ENCODE peak calls at places on chromosomes 12 and 14, in nine cellular contexts. D is foreskin fibroblast; E is brain microvascular endothelial cell; G is CD8-positive, alpha-beta memory T cell; V is HAP-1; K is mesendoderm; F is lower leg skin; J is thoracic aorta; A is fibroblast of pulmonary artery. Q is an unnamed sample.
A peak's percentile ranks its signal among the peaks of the same experiment; 100 is the strongest.

GRCh38 chr12:112777387-112778025 is 14.0 kb upstream of the RPH3A start:
- DNase-seq in G (no peak), K (no peak), E (no peak), J (no peak), V (no peak), D (no peak), A (no peak), F (no peak), Q (no peak)

GRCh38 chr12:470133-470532 is 10.4 kb downstream of the B4GALNT3 start:
- DNase-seq in K (no peak), A (no peak), V (no peak), F (no peak), G (no peak), E (no peak), D (no peak), J (no peak), Q (no peak)

GRCh38 chr14:74476107-74476506 is 17.0 kb downstream of the NPC2 start:
- DNase-seq in G (no peak), K (no peak), V (no peak), F (no peak), D (no peak), E (no peak), A (no peak), J (no peak), Q (no peak)

GRCh38 chr12:124874188-124874587 is 10.5 kb upstream of the SCARB1 start:
- DNase-seq in J (no peak), F (no peak), D (no peak), E (no peak), A (no peak), K (no peak), G (no peak), V (no peak), Q (no peak)

GRCh38 chr12:117361312-117361670 is at the start of gene NOS1:
- DNase-seq in V (no peak), D (no peak), J (no peak), K (peak; percentile 22), G (no peak), F (no peak), E (no peak), A (no peak), Q (no peak)

GRCh38 chr12:75560167-75560566 is 48.8 kb upstream of the KRR1 start:
- DNase-seq in G (no peak), D (no peak), E (peak; percentile 17), K (peak; percentile 27), A (peak; percentile 82), V (no peak), F (no peak), J (no peak), Q (no peak)

GRCh38 chr12:15863258-15863835 is 18.8 kb upstream of the STRAP start:
- DNase-seq in G (no peak), F (no peak), D (no peak), A (no peak), J (no peak), K (peak; percentile 53), V (peak; percentile 47), E (no peak), Q (no peak)

GRCh38 chr14:61126083-61126962 is 145.3 kb downstream of the SLC38A6 start:
- DNase-seq in D (peak; percentile 49), G (no peak), A (peak; percentile 29), J (no peak), V (no peak), E (no peak), K (no peak), F (no peak), Q (peak; percentile 55)

GRCh38 chr12:42704810-42705401 is 115.4 kb upstream of the PRICKLE1 start:
- DNase-seq in E (no peak), K (peak; percentile 85), A (no peak), G (no peak), F (no peak), V (no peak), J (no peak), D (no peak), Q (no peak)

GRCh38 chr12:22687677-22688076 is 62.7 kb downstream of the ETNK1 start:
- DNase-seq in F (no peak), J (no peak), V (no peak), K (no peak), D (peak; percentile 29), G (no peak), E (peak; percentile 56), A (peak; percentile 74), Q (no peak)

GRCh38 chr14:101174522-101174838 is 271.0 kb upstream of the RTL1 start:
- DNase-seq in J (no peak), F (no peak), E (no peak), A (no peak), G (no peak), D (no peak), K (no peak), V (no peak), Q (no peak)

GRCh38 chr14:76313861-76314260 is 62.1 kb upstream of the ESRRB start:
- DNase-seq in D (no peak), G (no peak), K (no peak), F (no peak), E (no peak), J (no peak), A (no peak), V (no peak), Q (no peak)

DNA sequence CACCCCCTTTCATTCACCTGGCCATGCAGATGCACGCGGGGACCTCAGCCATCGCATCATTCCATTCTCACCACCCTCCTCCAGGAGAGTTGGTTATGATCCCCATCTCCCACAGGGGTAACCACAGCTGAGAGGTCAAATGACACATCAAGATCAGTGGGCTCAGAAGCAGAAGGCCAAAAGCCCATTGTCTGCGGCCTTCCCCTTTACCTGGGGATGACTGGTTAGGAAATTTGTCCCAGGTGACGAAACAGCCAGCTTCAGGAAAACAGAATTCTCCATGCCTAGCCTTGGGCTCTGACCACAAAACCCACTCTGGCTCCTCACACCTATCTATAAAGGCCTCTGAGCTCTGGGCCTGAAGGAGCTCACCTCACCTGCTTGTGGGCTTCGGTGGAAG is 36.1 kb downstream of the ZFP36L1 start:
- DNase-seq in G (no peak), F (no peak), A (no peak), K (no peak), D (no peak), E (no peak), V (no peak), J (no peak), Q (no peak)
- H3K4me3 ChIP-seq in G (no peak overlapping the region), F (no peak overlapping the region), A (no peak overlapping the region), K (no peak overlapping the region), D (no peak overlapping the region), E (no peak overlapping the region), V (no peak overlapping the region), J (no peak overlapping the region), Q (no peak overlapping the region)

DNA sequence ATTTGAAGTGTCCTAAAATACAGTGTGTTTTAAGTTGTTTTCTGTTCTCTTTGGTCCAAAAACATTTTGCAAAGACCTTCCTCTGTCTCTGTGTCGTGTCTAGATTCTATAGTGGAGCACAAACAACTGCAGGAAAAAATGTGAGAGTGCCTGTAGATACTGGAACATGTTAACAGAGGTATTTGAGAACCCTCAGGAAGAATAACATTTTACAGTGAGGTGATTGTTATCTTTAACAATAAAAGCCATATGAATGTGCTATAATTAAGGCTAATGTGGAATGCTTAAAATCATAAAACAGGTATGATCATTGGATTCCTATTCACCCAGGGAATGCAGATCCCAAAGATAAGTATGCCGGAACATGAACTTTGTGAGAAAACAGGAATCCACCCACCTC is 98.0 kb downstream of the SAMD4A start:
- DNase-seq in D (no peak), G (no peak), F (no peak), K (no peak), V (no peak), J (no peak), E (no peak), A (no peak), Q (no peak)
- H3K4me3 ChIP-seq in D (no peak overlapping the region), G (no peak overlapping the region), F (no peak overlapping the region), K (no peak overlapping the region), V (no peak overlapping the region), J (no peak overlapping the region), E (no peak overlapping the region), A (no peak overlapping the region), Q (no peak overlapping the region)

GRCh38 chr14:23120405-23121251 is 1.6 kb upstream of the CEBPE start:
- DNase-seq in E (peak; percentile 81), V (peak; percentile 83), A (peak; percentile 91), F (peak; percentile 90), D (peak; percentile 74), G (peak; percentile 85), J (peak; percentile 66), K (peak; percentile 94), Q (peak; percentile 36)

GRCh38 chr14:23121401-23121800 is 2.3 kb upstream of the CEBPE start:
- DNase-seq in F (no peak), A (peak; percentile 87), G (no peak), V (no peak), E (peak; percentile 47), K (peak; percentile 84), J (no peak), D (peak; percentile 29), Q (no peak)

GRCh38 chr14:23117371-23118020 is 1.6 kb downstream of the CEBPE start:
- DNase-seq in G (no peak), K (no peak), J (no peak), D (no peak), F (no peak), A (no peak), E (no peak), V (no peak), Q (no peak)

GRCh38 chr14:23118506-23119361 is at the start of gene CEBPE:
- DNase-seq in G (no peak), J (no peak), F (no peak), D (no peak), E (no peak), K (no peak), A (no peak), V (no peak), Q (no peak)

DNA sequence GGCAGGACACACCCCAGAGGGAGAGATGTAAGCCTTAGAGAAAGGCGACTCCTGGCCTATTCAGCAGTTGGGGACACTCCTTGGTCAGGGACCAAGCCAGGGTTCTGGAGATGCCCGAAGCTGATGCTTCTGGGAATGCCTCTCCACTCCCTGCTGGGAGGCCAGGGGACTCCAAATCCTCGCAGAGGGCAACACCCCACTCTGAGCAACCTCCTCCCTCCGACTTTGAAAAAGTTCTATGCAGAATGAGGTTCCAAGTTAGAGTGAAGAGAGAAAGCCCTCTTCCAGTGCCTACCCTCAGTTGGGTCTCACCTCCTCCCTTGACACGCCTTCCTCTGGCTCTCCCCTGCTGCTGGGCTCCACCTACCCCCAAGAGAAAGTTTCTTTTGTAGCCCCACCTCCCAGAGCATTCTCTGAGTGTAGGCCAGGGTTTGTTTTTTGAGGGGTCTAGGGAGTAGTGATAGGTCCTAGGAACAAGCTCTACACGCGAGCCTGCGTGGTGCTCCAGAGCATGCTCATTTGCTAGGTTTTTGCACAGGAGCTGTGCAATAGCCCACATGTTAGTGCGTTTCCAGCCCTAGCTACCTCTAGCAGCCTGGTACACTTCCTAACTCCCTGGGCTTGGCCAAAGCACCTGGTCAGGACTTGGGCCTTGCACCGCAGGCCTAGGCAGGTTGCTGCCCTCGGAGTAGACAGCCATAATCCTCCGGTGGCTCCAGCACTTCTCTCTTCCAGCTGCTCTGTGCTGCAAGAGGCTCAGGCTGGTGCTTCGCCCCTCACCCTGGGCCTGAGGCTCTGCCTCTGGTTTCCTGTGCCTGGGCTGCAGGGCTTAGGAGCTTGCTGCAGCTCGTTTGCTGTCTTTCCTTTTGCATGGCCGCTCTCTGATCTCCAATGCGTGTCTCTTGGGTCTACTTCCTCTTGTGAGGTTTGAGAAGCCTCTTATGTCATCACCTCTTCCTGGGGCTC is 590 bp upstream of the CEBPE start:
- DNase-seq in E (no peak), D (no peak), V (no peak), A (no peak), G (peak; percentile 62), J (no peak), F (no peak), K (peak; percentile 37), Q (no peak)
- H3K4me3 ChIP-seq in E (no peak overlapping the region), D (no peak overlapping the region), V (no peak overlapping the region), A (no peak overlapping the region), G (peak overlapping the region; percentile 59), J (no peak overlapping the region), F (no peak overlapping the region), K (no peak overlapping the region), Q (no peak overlapping the region)

GRCh38 chr12:66709444-66709773 is 30.5 kb upstream of the GRIP1 start:
- DNase-seq in G (no peak), K (no peak), V (no peak), F (no peak), A (no peak), J (no peak), E (no peak), D (no peak), Q (no peak)
- H3K4me3 ChIP-seq in G (no peak overlapping the region), K (no peak overlapping the region), V (no peak overlapping the region), F (no peak overlapping the region), A (no peak overlapping the region), J (no peak overlapping the region), E (no peak overlapping the region), D (no peak overlapping the region), Q (no peak overlapping the region)

Q was measured in skeletal muscle cell.